ENCODE peak calls at places on chromosomes 7 and 10, in four cellular contexts. B is sigmoid colon, Q is tibial nerve, A is ovary. U is an unnamed sample.

GRCh38 chr10:31315453-31315852 is 3.6 kb upstream of the ZEB1 start:
- DNase-seq in Q (no peak), B (no peak), A (no peak), U (no peak)

GRCh38 chr7:47783456-47784240 is 164.6 kb downstream of the PKD1L1 start:
- DNase-seq in A (no peak), B (peak; percentile 75), Q (no peak), U (no peak)

GRCh38 chr10:122657255-122657654 is 42.4 kb downstream of the C10orf120 start:
- DNase-seq in Q (no peak), B (peak; percentile 42), A (no peak), U (no peak)

GRCh38 chr7:150896562-150897209 is 44.4 kb downstream of the AOC1 start:
- DNase-seq in A (no peak), B (no peak), Q (no peak), U (no peak)

GRCh38 chr10:7932301-7933036 is 114.2 kb downstream of the TAF3 start:
- DNase-seq in B (no peak), Q (no peak), A (no peak), U (no peak)

GRCh38 chr7:107856806-107857540 is 34.0 kb upstream of the DLD start:
- DNase-seq in B (no peak), A (no peak), Q (no peak), U (no peak)

GRCh38 chr7:130149575-130150139 is 55.5 kb downstream of the TMEM209 start:
- DNase-seq in A (no peak), B (no peak), Q (no peak), U (no peak)

GRCh38 chr7:27098493-27099223 is 2.9 kb upstream of the HOXA1 start:
- DNase-seq in A (peak; percentile 81), B (peak; percentile 86), Q (no peak), U (no peak)

GRCh38 chr7:133650067-133650466 is 397.2 kb downstream of the EXOC4 start:
- DNase-seq in A (no peak), B (no peak), Q (no peak), U (no peak)

GRCh38 chr10:5317547-5318107 is 47.1 kb upstream of the UCN3 start:
- DNase-seq in Q (no peak), B (no peak), A (no peak), U (no peak)

GRCh38 chr7:28347964-28348363 is 64.4 kb upstream of the CREB5 start:
- DNase-seq in Q (no peak), B (no peak), A (no peak), U (no peak)

GRCh38 chr7:15687645-15688025 is 1.2 kb upstream of the MEOX2 start:
- DNase-seq in B (no peak), A (no peak), Q (peak; percentile 28), U (no peak)

GRCh38 chr7:76340617-76341131 is 18.1 kb downstream of the YWHAG start:
- DNase-seq in Q (no peak), A (no peak), B (peak; percentile 46), U (no peak)

GRCh38 chr10:72321248-72322029 is 33.3 kb downstream of the DNAJB12 start:
- DNase-seq in Q (no peak), B (no peak), A (no peak), U (no peak)

DNA sequence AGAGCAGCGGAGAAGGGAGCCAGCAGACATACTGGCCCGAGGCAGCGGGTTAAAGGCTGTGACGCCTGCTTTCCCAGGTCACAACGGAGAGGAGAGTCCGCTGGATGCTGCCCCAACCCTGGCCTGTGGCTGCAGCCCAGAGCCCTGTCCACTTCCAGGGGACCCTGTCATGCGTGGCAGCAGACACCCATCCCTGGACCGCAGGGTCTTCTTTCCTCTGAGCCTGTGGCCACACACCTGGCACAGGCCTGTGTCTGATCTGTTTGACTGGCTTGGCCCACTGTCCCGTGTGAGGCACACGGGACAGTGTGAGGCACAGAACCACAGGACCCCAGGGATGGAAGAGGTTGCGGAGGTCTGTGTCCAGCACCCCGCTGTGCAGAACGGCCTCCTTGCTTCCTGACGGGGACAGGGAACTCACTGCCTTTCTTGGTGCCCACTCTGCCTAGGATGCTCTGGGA is 42.4 kb downstream of the INSIG1 start:
- DNase-seq in Q (no peak), A (no peak), B (peak; percentile 53), U (no peak)
- H3K27me3 ChIP-seq in Q (no peaks in the 10 kb centered on the region), A (no peaks in the 10 kb centered on the region), B (no peaks in the 10 kb centered on the region), U (no peaks in the 10 kb centered on the region)

GRCh38 chr7:35802102-35802466 is 1.2 kb downstream of the SEPTIN7 start:
- DNase-seq in Q (no peak), A (no peak), B (no peak), U (no peak)

GRCh38 chr7:35800718-35801391 is at the start of gene SEPTIN7:
- DNase-seq in B (peak; percentile 100), A (peak; percentile 99), Q (peak; percentile 95), U (peak; percentile 99)

GRCh38 chr7:35802649-35803048 is 1.8 kb downstream of the SEPTIN7 start:
- DNase-seq in Q (no peak), A (no peak), B (no peak), U (no peak)

GRCh38 chr7:35801392-35802101 is 690 bp downstream of the SEPTIN7 start:
- DNase-seq in B (peak; percentile 86), Q (peak; percentile 35), A (peak; percentile 77), U (peak; percentile 84)

DNA sequence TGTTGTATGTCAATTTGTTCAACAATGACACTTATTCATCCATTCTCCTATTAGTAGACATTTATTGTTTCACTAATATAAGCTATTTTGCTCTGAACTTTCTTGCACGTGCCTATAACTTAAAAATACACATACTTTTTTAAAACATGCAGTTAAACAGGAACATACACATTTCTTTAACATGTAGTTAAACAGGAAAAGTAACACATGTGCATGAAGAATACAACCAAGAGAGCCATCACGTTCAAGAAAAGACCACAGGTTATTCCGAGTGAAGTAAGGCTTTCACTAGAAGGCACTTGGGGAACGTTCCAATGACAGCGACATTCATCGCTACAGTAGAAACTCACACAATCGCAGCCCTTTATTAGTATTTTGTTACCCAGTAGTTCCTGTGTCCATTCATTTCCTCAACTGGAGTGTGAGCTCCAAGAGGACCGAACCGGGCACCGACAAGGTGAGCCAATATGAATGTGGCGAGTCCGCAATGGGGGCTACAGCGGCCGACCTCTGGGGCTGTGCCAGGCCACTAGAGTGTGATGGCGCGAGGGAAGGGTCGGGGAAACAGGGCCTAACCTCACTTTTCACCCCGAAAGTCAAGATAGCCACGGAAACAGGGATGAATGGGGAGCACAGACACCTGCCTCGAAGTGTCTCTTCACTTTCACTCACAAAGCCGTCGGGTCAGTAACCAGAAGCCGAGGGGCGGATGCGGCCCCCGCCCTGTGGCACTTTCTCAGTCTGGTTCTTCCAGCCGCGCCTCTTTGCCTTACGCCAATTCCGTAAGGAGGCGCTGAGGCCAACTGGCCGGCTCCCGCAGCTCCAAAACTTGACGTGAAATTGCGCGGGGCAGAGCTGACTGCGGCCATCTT is 775 bp upstream of the SEPTIN7 start:
- DNase-seq in A (peak; percentile 92), Q (peak; percentile 63), B (peak; percentile 95), U (peak; percentile 84)
- TF ChIP-seq POLR2A in A (no peak), Q (no peak), B (no peak), U (no peak)

GRCh38 chr10:114768394-114768786 is 53.2 kb upstream of the FHIP2A start:
- DNase-seq in A (no peak), B (no peak), Q (no peak), U (no peak)

GRCh38 chr10:114767101-114767588 is 54.4 kb upstream of the FHIP2A start:
- DNase-seq in B (no peak), A (no peak), Q (no peak), U (no peak)

GRCh38 chr10:114764656-114765055 is 56.9 kb upstream of the FHIP2A start:
- DNase-seq in A (no peak), B (no peak), Q (no peak), U (no peak)

GRCh38 chr10:114767589-114768393 is 53.8 kb upstream of the FHIP2A start:
- DNase-seq in A (peak; percentile 48), B (no peak), Q (no peak), U (peak; percentile 70)

DNA sequence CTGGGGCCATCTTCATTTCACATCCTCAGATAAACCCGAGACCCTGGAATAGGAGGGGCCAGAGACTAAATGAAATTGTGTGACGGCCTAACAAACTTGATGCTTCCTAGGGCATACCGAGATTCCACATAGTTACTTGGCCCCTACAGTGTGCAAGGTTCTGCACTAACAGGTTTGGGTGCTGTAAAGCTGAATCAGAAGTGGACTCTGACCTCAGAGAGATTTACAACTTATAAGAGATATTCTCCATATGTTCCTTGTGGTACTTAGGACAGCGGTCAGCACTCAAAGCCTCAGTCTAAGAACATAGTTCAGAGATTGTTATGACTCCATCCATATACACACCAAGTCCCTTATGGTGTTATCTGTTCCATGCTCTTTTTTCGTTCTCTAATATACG is 55.1 kb upstream of the FHIP2A start:
- DNase-seq in B (no peak), Q (no peak), A (no peak), U (no peak)
- TF ChIP-seq CTCF in B (no peak), Q (no peak), A (no peak), U (no peak)

DNA sequence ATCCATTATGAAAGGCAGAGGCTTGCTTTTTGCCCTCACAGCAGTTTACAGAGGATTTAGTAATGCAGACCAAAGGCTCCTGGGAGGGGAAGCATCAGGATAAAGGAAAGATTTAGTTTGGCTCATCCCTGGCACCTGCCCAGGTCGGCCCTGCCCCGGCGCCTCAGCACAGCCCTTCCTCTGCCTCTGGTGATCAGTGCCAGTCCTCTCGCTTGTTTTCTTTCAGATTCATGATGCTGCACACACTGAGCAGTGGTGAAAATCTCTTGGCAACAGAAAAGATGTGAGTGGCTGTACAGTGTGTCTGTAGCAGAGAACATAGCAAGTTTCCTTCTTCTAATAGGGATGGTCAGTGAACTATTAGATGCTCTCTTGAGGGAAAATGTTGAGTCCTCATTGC is 994.1 kb downstream of the KCNMA1 start:
- DNase-seq in B (peak; percentile 94), A (no peak), Q (peak; percentile 41), U (no peak)
- H3K27me3 ChIP-seq in B (no peaks in the 10 kb centered on the region), A (no peaks in the 10 kb centered on the region), Q (no peaks in the 10 kb centered on the region), U (no peaks in the 10 kb centered on the region)

GRCh38 chr10:95183451-95184230 is 10.4 kb upstream of the ACSM6 start:
- DNase-seq in B (peak; percentile 87), A (peak; percentile 77), Q (peak; percentile 31), U (peak; percentile 87)
- TF ChIP-seq POLR2A in B (no peak), A (no peak), Q (no peak), U (peak; percentile 55)

GRCh38 chr10:55500931-55501559 is 700.0 kb upstream of the PCDH15 start:
- DNase-seq in Q (no peak), B (no peak), A (no peak), U (no peak)
- TF ChIP-seq CTCF in Q (peak; percentile 41), B (peak; percentile 10), A (no peak), U (peak; percentile 7)

DNA sequence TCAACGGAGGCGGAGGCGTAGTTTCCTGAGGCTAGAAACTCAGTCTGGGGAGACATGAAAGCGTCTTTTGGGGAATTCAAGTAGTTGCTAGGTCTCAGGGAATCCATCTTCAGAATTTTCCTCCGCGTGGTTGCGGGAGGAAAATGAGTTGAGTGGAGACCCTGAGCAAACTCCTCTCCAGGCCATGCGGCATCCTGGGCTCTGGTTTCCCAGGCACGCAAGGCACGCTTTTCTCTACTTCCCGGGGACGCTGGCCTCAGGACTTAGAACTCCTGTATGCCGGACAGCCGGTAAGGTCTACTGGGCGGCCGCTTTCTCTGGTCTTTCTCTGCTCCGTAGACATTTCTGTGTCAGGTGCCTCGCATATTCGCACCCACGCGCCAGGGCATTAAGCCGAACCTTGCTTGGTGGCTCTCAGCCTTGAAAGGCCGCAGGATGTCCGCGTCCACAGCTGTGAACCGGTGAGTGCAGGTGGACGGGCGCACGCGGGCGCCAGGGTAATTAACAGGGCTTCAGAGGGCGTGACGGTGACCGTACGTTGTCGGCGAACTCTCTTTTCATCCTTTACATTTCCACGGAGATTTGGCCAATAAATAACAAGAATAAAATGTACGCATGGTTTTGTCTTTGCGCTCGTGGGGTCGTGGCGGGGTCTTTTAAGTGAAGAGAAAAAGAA is 1.0 kb upstream of the RBM20 start:
- DNase-seq in Q (no peak), A (no peak), B (no peak), U (no peak)
- H3K27me3 ChIP-seq in Q (no peaks in the 10 kb centered on the region), A (no peaks in the 10 kb centered on the region), B (peaks cover 14% of the 10 kb centered on the region), U (peaks cover 6% of the 10 kb centered on the region)

U was measured in right lobe of liver.